ENCODE peak calls at places on chromosomes 12 and 14, in six cellular contexts. J is HFF-Myc, T is GM06990, F is ovary, H is Peyer's patch, G is H9. I is an unnamed sample.

GRCh38 chr12:23055004-23055403 is 430.0 kb downstream of the ETNK1 start:
- DNase-seq in J (no peak), T (no peak), F (no peak), H (no peak), G (peak), I (peak)

GRCh38 chr14:89723930-89724915 is 230.3 kb downstream of the EFCAB11 start:
- DNase-seq in J (no peak), T (no peak), F (no peak), H (no peak), G (no peak), I (no peak)

GRCh38 chr12:131511391-131511802 is 199.5 kb upstream of the SFSWAP start:
- DNase-seq in J (no peak), T (peak), F (no peak), H (peak), G (peak), I (peak)

GRCh38 chr14:94392510-94392935 is 4.1 kb upstream of the SERPINA1 start:
- DNase-seq in J (no peak), T (no peak), F (no peak), H (peak), G (no peak), I (peak)

GRCh38 chr12:4145990-4146859 is 127.3 kb upstream of the CCND2 start:
- DNase-seq in J (no peak), T (no peak), F (no peak), H (peak), G (no peak), I (peak)

GRCh38 chr12:119180380-119181040 is 1.8 kb downstream of the HSPB8 start:
- DNase-seq in J (no peak), T (no peak), F (peak), H (no peak), G (peak), I (no peak)

GRCh38 chr14:76880432-76880831 is 54.2 kb downstream of the LRRC74A start:
- DNase-seq in J (no peak), T (no peak), F (no peak), H (no peak), G (no peak), I (no peak)

GRCh38 chr14:92973265-92973797 is 50.4 kb downstream of the CHGA start:
- DNase-seq in J (peak), T (no peak), F (peak), H (no peak), G (peak), I (peak)

GRCh38 chr12:120719072-120719471 is 6.6 kb upstream of the ACADS start:
- DNase-seq in J (no peak), T (no peak), F (no peak), H (no peak), G (no peak), I (no peak)

GRCh38 chr12:48828293-48828692 is 10.0 kb downstream of the CACNB3 start:
- DNase-seq in J (no peak), T (no peak), F (no peak), H (no peak), G (no peak), I (no peak)

GRCh38 chr14:41299924-41300323 is 306.8 kb upstream of the LRFN5 start:
- DNase-seq in J (no peak), T (no peak), F (no peak), H (no peak), G (no peak), I (no peak)

GRCh38 chr12:46149905-46150304 is 118.9 kb downstream of the SLC38A1 start:
- DNase-seq in J (no peak), T (no peak), F (no peak), H (no peak), G (no peak), I (no peak)

GRCh38 chr12:46152456-46152855 is 116.4 kb downstream of the SLC38A1 start:
- DNase-seq in J (no peak), T (no peak), F (no peak), H (no peak), G (no peak), I (no peak)

GRCh38 chr12:46154221-46154975 is 114.4 kb downstream of the SLC38A1 start:
- DNase-seq in J (peak), T (no peak), F (no peak), H (no peak), G (no peak), I (no peak)

GRCh38 chr12:46150735-46151134 is 118.1 kb downstream of the SLC38A1 start:
- DNase-seq in J (no peak), T (no peak), F (no peak), H (no peak), G (no peak), I (no peak)

DNA sequence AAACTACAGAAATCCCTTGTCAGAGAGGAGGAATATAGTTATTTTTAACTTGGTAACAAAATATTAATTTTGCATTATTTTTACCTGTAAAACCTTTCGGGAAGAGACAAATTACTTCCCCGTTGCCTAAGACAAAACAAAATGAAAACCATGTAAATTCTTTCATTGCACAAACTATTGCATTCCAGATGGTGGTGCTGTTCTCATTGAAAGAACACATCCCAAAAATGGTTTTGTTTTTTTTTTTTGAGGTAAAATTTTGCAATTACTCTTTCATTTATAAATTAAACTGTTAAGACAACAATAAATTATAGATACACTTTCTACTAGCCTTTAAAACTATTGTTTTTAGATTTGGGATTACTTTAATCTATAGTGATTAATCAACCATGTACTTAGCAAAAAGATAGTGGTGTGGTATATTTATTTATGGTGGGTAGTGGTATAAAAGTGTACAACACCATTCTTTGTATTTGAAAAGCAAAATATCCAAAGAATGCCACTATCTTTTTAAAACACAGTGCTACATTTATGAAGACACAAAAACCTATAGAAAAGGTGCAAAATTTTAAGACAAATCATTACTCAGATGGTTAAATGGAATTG is 115.5 kb downstream of the SLC38A1 start:
- DNase-seq in J (no peak), T (no peak), F (no peak), H (no peak), G (no peak), I (no peak)
- TF ChIP-seq CTCF in J (peak), T (peak), F (peak), H (peak), G (peak), I (peak)

GRCh38 chr12:26740991-26741390 is 92.0 kb downstream of the ITPR2 start:
- DNase-seq in J (no peak), T (no peak), F (no peak), H (no peak), G (no peak), I (no peak)
- TF ChIP-seq CTCF in J (no peak), T (no peak), F (no peak), H (no peak), G (no peak), I (no peak)

DNA sequence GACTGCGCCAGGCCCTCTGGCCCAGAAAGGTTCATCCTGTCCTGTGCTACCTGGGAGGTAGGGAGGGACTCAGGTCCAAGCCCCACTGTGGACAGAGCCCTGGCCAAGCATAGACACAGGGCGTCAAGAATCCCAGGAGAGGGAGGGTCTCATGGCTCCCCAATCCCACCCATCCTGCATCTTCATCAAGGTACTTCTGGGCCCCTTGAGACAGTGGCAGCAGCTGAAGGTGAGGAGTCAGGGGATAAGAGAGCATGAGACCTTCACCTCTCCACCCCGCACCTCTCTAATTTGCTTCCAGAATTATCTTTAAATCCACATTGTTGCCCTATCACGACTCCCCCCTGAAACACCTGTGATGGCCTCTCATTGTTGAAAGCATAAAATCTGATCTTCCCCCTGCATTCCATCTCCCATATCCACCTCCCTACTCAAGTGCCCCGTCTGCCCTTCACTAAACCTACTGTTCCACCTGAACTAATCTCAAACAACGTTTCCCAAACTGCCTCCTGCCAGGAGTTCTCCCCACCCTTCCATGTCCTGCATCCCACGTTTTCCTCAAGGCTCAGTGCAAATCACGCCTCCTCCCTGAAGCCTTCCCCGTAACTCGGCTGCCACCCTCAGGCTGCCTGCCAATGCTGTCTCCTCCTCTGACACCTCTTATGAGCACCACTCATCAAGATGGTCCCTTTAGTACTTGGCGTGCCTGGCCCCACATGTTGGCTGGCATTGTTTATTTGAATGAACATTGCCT is 27.1 kb downstream of the KRT18 start:
- DNase-seq in J (no peak), T (no peak), F (no peak), H (no peak), G (peak), I (no peak)
- TF ChIP-seq CTCF in J (peak), T (no peak), F (no peak), H (no peak), G (peak), I (no peak)

DNA sequence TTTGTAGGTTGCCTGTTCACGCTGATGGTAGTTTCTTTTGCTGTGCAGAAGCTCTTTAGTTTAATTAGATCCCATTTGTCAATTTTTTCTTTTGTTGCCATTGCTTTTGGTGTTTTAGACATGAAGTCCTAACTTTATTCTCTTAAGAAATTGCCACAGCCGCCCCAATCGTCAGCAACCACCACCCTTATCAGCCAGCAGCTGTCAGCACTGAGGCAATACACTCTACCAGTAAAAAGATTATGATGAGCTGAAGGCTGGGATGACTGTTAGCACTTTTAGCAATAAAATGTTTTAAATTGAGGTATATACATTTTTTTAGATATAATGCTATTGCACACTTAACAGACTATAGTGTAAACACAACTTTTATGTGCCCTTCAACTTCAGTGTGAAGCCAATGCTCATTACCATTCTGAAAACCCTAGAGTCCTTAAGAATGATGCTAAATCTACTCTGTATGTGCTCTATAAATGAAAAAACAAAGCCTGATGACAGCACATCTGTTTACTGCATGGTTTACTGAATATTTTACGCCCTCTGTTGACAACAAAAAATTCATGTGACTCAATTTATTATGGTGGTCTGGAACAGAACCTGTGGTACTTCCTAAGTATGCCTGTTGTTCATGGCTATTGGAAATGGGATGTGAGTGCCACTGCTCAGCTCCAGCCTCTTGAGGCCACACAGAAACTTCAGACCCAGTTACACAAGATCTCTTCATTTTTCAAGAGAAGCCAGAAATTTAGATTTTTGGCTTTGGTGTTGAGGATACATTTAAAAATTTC is 197.4 kb downstream of the DUSP6 start:
- DNase-seq in J (no peak), T (no peak), F (no peak), H (no peak), G (no peak), I (no peak)
- TF ChIP-seq CTCF in J (no peak), T (no peak), F (no peak), H (no peak), G (peak), I (no peak)

GRCh38 chr12:122527478-122527944 is 462 bp downstream of the KNTC1 start:
- DNase-seq in J (no peak), T (no peak), F (no peak), H (no peak), G (peak), I (peak)

GRCh38 chr12:122528582-122528981 is 1.5 kb downstream of the KNTC1 start:
- DNase-seq in J (no peak), T (no peak), F (no peak), H (no peak), G (no peak), I (no peak)

GRCh38 chr12:122523846-122524718 is 2.7 kb downstream of the RSRC2 start:
- DNase-seq in J (no peak), T (no peak), F (no peak), H (no peak), G (no peak), I (no peak)

GRCh38 chr12:122528992-122529391 is 1.9 kb downstream of the KNTC1 start:
- DNase-seq in J (no peak), T (no peak), F (no peak), H (no peak), G (no peak), I (no peak)

DNA sequence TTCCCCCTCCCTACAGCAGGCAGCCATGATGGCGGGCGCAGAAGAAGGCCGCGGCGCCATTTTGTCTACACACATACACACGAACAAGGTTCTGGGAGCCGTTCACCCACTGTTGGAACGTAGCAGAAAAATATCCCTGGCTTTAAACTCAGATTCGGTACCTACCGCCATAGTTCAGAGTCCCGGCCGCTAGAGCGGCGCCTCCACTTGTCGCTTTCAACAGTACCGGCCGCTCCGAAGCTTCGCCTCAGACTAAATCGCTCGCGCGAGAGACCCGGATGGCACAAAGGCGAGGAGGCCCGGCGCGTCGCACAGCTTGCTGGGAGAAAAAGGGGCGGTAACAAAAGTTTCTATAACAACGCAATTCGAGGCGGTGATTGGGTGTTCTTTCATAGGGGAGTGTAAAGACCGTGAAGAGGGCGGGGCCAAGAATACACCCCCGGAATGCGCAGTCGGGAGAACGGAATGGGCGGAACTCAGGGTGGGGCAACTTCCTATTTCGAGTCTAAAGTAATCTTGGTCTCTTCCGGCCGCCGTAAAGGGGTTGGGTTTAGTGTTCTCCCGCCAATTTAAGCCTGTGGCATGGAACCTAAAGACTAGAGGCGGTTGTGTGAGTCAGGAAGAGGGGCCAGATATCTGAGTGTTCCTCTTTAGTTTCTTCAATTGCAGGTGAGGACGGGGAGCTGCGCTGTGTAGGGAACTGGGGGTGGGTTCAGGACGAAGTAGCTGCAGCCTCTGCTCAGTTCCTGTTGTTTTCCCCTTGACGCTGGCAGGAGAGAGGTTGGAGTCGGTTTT is at the start of the genes KNTC1 and RSRC2:
- DNase-seq in J (peak), T (peak), F (peak), H (peak), G (peak), I (peak)
- TF ChIP-seq CTCF in J (no peak), T (no peak), F (no peak), H (no peak), G (no peak), I (no peak)

GRCh38 chr12:93422050-93422449 is 19.7 kb downstream of the UBE2N start:
- DNase-seq in J (no peak), T (no peak), F (no peak), H (no peak), G (no peak), I (no peak)
- TF ChIP-seq CTCF in J (no peak), T (no peak), F (no peak), H (no peak), G (no peak), I (no peak)

GRCh38 chr14:91311284-91311662 is 66.8 kb upstream of the GPR68 start:
- DNase-seq in J (no peak), T (no peak), F (no peak), H (peak), G (no peak), I (peak)

GRCh38 chr14:91313154-91313850 is 68.8 kb upstream of the GPR68 start:
- DNase-seq in J (no peak), T (no peak), F (no peak), H (no peak), G (no peak), I (no peak)

GRCh38 chr14:91316761-91317160 is 72.3 kb upstream of the GPR68 start:
- DNase-seq in J (no peak), T (no peak), F (no peak), H (no peak), G (no peak), I (no peak)

GRCh38 chr14:91315844-91316267 is 71.4 kb upstream of the GPR68 start:
- DNase-seq in J (no peak), T (peak), F (no peak), H (peak), G (no peak), I (peak)

DNA sequence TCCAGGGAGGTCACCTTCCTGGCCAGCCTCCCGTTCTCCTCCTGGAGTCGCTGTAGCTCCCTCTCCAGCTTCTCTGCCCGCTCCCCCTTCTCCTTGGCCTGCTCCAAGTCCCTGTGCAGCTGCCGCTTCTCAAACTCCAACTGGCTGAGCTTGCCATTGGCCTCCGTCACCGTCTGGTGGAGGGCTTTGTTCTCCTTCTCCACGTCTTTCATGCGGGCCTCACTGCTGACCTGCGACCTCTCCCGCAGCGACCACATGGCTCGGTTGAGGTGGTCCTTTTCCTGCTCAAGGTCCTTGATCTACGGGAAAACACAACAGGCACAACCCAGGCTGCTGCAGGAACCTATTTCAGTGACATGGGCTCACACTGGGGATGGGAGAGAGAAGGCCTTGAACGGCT is 69.3 kb upstream of the GPR68 start:
- DNase-seq in J (no peak), T (no peak), F (no peak), H (no peak), G (no peak), I (no peak)
- TF ChIP-seq CTCF in J (no peak), T (no peak), F (no peak), H (no peak), G (no peak), I (no peak)

DNA sequence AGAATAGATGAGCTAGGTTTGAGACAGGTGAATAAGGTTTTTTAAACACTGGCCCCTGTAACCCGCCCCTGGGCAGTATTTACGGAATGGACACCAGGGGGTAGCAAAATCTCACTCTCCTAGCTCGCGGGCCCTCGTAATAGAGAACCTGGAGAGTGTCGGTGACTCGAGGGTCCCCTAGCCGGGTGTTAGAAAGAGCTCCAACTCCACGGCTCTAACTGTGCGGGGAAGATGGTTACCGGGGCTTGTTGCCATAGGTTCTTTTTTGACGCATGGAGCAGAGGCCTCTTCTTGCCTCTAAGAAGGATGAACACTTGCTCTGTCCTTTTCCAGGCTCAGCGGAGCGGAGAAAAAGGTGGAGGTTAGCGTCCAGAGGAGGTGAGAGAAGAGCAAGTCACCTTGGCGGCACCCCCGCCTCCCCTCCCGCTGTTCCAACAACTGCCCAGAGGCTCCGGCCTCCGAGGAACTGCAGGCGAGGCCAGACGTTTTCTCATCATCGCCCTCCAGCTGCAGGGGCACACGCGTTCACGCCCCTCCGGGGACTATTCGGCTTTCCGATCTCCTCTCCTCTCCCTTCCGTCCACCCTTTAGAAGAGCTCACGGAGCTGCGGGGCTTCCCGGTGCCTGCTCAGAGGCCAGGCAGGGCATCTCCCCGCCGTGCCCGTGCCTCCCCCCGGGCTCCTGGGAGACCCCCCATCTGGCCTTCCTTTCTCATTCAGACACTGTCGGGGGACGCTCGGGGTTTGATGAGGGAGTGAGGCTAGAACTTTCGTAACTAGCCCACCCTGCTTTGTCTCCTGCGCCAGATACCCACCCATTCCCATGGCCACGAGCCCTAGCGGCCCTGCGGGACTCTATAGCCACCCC is 1.4 kb upstream of the ARHGEF40 start:
- DNase-seq in J (no peak), T (no peak), F (peak), H (peak), G (peak), I (peak)
- TF ChIP-seq CTCF in J (peak), T (peak), F (peak), H (peak), G (peak), I (peak)

I was measured in activated CD8-positive, alpha-beta T cell treated with anti-CD3 and anti-CD28 coated beads for 36 hours.